ENCODE peak calls at places on chromosomes 1 and 21, in seven cellular contexts. H, S, C, Y, N, M and U are unnamed samples.

GRCh38 chr1:160711528-160712311 is at the start of gene CD48:
- DNase-seq in N (no peak), S (no peak), H (peak), M (no peak), C (no peak), Y (no peak), U (no peak)

GRCh38 chr1:53043271-53043670 is 18.7 kb upstream of the PODN start:
- DNase-seq in N (peak), H (no peak), Y (no peak), C (peak), S (no peak), M (no peak), U (no peak)

GRCh38 chr21:26819944-26820343 is 25.3 kb downstream of the ADAMTS1 start:
- DNase-seq in N (no peak), S (no peak), C (no peak), H (no peak), Y (no peak), M (no peak), U (no peak)

GRCh38 chr1:54596756-54597155 is 26.6 kb downstream of the FAM151A start:
- DNase-seq in C (no peak), H (no peak), N (no peak), S (no peak), M (no peak), Y (no peak), U (no peak)

GRCh38 chr1:246198141-246198820 is 308.8 kb downstream of the SMYD3 start:
- DNase-seq in S (no peak), C (no peak), M (no peak), H (no peak), N (no peak), Y (no peak), U (peak)

GRCh38 chr1:223062177-223062576 is 80.9 kb downstream of the TLR5 start:
- DNase-seq in C (no peak), N (no peak), S (no peak), M (no peak), Y (no peak), H (no peak), U (no peak)

GRCh38 chr1:168824418-168824817 is 95.4 kb upstream of the DPT start:
- DNase-seq in Y (no peak), H (no peak), M (no peak), C (no peak), N (no peak), S (no peak), U (no peak)

GRCh38 chr1:246291141-246291540 is 215.9 kb downstream of the SMYD3 start:
- DNase-seq in N (no peak), S (peak), M (no peak), Y (no peak), C (no peak), H (no peak), U (peak)

GRCh38 chr1:16131636-16132324 is 24.1 kb downstream of the EPHA2 start:
- DNase-seq in C (no peak), H (no peak), Y (no peak), N (no peak), M (no peak), S (no peak), U (no peak)